ENCODE peak calls at places on chromosome 18, in six cellular contexts. P is Daoy, V is LNCaP clone FGC, I is iPS-NIHi11, T is WTC11, U is dorsolateral prefrontal cortex. K is an unnamed sample.

GRCh38 chr18:33573193-33573592 is 4.8 kb upstream of the ASXL3 start:
- DNase-seq in P (no peak), I (no peak), U (no peak), T (no peak), V (no peak), K (no peak)

GRCh38 chr18:39701839-39702238 is 2136.2 kb upstream of the CELF4 start:
- DNase-seq in U (no peak), T (no peak), I (no peak), P (no peak), V (no peak), K (no peak)

GRCh38 chr18:12278765-12279682 is 24.9 kb downstream of the CIDEA start:
- DNase-seq in V (no peak), P (peak; percentile 94), T (peak; percentile 71), U (no peak), I (peak; percentile 89), K (no peak)

GRCh38 chr18:52352920-52353319 is 12.9 kb downstream of the DCC start:
- DNase-seq in U (no peak), I (no peak), V (no peak), T (no peak), P (no peak), K (no peak)

GRCh38 chr18:73752546-73752945 is 395.1 kb downstream of the FBXO15 start:
- DNase-seq in P (peak; percentile 50), T (no peak), V (no peak), U (no peak), I (no peak), K (no peak)

GRCh38 chr18:62388855-62389760 is 64.0 kb downstream of the TNFRSF11A start:
- DNase-seq in I (no peak), T (no peak), V (no peak), P (no peak), U (no peak), K (no peak)

GRCh38 chr18:8865934-8866333 is 160.6 kb downstream of the MTCL1 start:
- DNase-seq in V (no peak), P (no peak), U (no peak), I (no peak), T (no peak), K (no peak)

GRCh38 chr18:45213040-45213333 is 402.3 kb upstream of the SLC14A2 start:
- DNase-seq in U (no peak), V (no peak), P (no peak), I (no peak), T (no peak), K (no peak)

GRCh38 chr18:57698571-57699276 is 77.1 kb upstream of the NARS1 start:
- DNase-seq in I (no peak), U (no peak), P (peak; percentile 10), T (no peak), V (peak; percentile 79), K (no peak)

GRCh38 chr18:79555885-79556284 is 123.7 kb upstream of the CTDP1 start:
- DNase-seq in T (no peak), U (no peak), P (no peak), I (no peak), V (no peak), K (no peak)